ENCODE peak calls at places on chromosomes 11 and 22, in four cellular contexts. D is HL-60; O is left cardiac atrium; Q is activated T-helper 1 cell treated with anti-CD3 and anti-CD28 coated beads, Interleukin-2, amount 50 U/mL, for 16 hours. W is an unnamed sample.

GRCh38 chr22:39148727-39149535 is 3.5 kb downstream of the CBX7 start:
- DNase-seq in D (no peak), O (peak; percentile 75), Q (peak; percentile 65), W (peak; percentile 62)

GRCh38 chr11:131643171-131643570 is 272.8 kb downstream of the NTM start:
- DNase-seq in D (no peak), O (no peak), Q (no peak), W (no peak)

GRCh38 chr11:1548221-1549070 is 23.6 kb downstream of the DUSP8 start:
- DNase-seq in D (no peak), O (peak; percentile 72), Q (no peak), W (no peak)

GRCh38 chr11:123330071-123330470 is 100.0 kb upstream of the GRAMD1B start:
- DNase-seq in D (no peak), O (no peak), Q (no peak), W (no peak)

GRCh38 chr11:6563121-6563619 is 40.2 kb downstream of the RRP8 start:
- DNase-seq in D (no peak), O (no peak), Q (no peak), W (no peak)

GRCh38 chr22:28983788-28984441 is 77.7 kb downstream of the C22orf31 start:
- DNase-seq in D (peak; percentile 10), O (no peak), Q (no peak), W (no peak)

GRCh38 chr11:64924910-64925284 is 408 bp downstream of the PPP2R5B start:
- DNase-seq in D (no peak), O (peak; percentile 41), Q (no peak), W (no peak)

GRCh38 chr11:78691215-78691614 is 116.6 kb upstream of the NARS2 start:
- DNase-seq in D (no peak), O (no peak), Q (no peak), W (no peak)

GRCh38 chr11:113873241-113873626 is 2.1 kb downstream of the USP28 start:
- DNase-seq in D (no peak), O (peak; percentile 38), Q (no peak), W (no peak)

GRCh38 chr11:75481602-75482309 is 44.0 kb downstream of the GDPD5 start:
- DNase-seq in D (no peak), O (no peak), Q (no peak), W (no peak)

GRCh38 chr11:86511086-86511551 is 136.4 kb downstream of the CCDC81 start:
- DNase-seq in D (no peak), O (no peak), Q (no peak), W (no peak)

GRCh38 chr11:80473562-80473961 is 1032.7 kb upstream of the TENM4 start:
- DNase-seq in D (no peak), O (no peak), Q (no peak), W (no peak)

GRCh38 chr11:69636512-69636866 is 4.5 kb upstream of the CCND1 start:
- DNase-seq in D (no peak), O (peak; percentile 83), Q (no peak), W (no peak)

GRCh38 chr11:118620529-118621070 is 13.2 kb downstream of the PHLDB1 start:
- DNase-seq in D (no peak), O (peak; percentile 50), Q (no peak), W (no peak)

GRCh38 chr22:37619991-37620390 is 11.4 kb downstream of the GGA1 start:
- DNase-seq in D (no peak), O (no peak), Q (no peak), W (no peak)

GRCh38 chr22:30167327-30167726 is 79.2 kb downstream of the LIF start:
- DNase-seq in D (no peak), O (no peak), Q (no peak), W (no peak)

GRCh38 chr11:61028135-61028729 is 56.8 kb downstream of the CD6 start:
- DNase-seq in D (no peak), O (no peak), Q (peak; percentile 55), W (no peak)

GRCh38 chr11:28756977-28757376 is 648.8 kb downstream of the METTL15 start:
- DNase-seq in D (no peak), O (no peak), Q (no peak), W (no peak)

GRCh38 chr22:35604671-35605457 is 12.3 kb downstream of the MB start:
- DNase-seq in D (peak; percentile 34), O (no peak), Q (no peak), W (no peak)

GRCh38 chr11:83990160-83990733 is 704.1 kb upstream of the CCDC90B start:
- DNase-seq in D (no peak), O (peak; percentile 39), Q (no peak), W (no peak)

GRCh38 chr11:114163830-114164401 is 104.4 kb downstream of the ZBTB16 start:
- DNase-seq in D (peak; percentile 62), O (no peak), Q (no peak), W (no peak)